ENCODE peak calls at places on chromosomes 6 and 20, in four cellular contexts. One of them, this sample, is unnamed.

GRCh38 chr6:38034269-38034914 is 214.9 kb downstream of the ZFAND3 start:
- DNase-seq in head of caudate nucleus: no peak
- DNase-seq in islet precursor cell: no peak
- DNase-seq in cardiac fibroblast: peak
- DNase-seq in this sample: peak

GRCh38 chr6:39753745-39754084 is 28.5 kb upstream of the KIF6 start:
- DNase-seq in head of caudate nucleus: no peak
- DNase-seq in islet precursor cell: no peak
- DNase-seq in cardiac fibroblast: peak
- DNase-seq in this sample: peak

GRCh38 chr6:26031151-26031594 is 56.1 kb upstream of the HFE start:
- DNase-seq in islet precursor cell: no peak
- DNase-seq in head of caudate nucleus: no peak
- DNase-seq in cardiac fibroblast: no peak
- DNase-seq in this sample: no peak

GRCh38 chr6:56347526-56347925 is 100.1 kb upstream of the COL21A1 start:
- DNase-seq in islet precursor cell: no peak
- DNase-seq in head of caudate nucleus: no peak
- DNase-seq in cardiac fibroblast: no peak
- DNase-seq in this sample: no peak

GRCh38 chr20:20205862-20206236 is 153.5 kb downstream of the CFAP61 start:
- DNase-seq in islet precursor cell: no peak
- DNase-seq in head of caudate nucleus: no peak
- DNase-seq in cardiac fibroblast: no peak
- DNase-seq in this sample: no peak

GRCh38 chr6:105015482-105015881 is 58.6 kb downstream of the LIN28B start:
- DNase-seq in islet precursor cell: no peak
- DNase-seq in head of caudate nucleus: no peak
- DNase-seq in cardiac fibroblast: peak
- DNase-seq in this sample: no peak

GRCh38 chr20:11067359-11067758 is 393.6 kb upstream of the JAG1 start:
- DNase-seq in cardiac fibroblast: no peak
- DNase-seq in islet precursor cell: no peak
- DNase-seq in head of caudate nucleus: no peak
- DNase-seq in this sample: no peak

GRCh38 chr6:7053125-7053784 is 54.5 kb upstream of the RREB1 start:
- DNase-seq in cardiac fibroblast: no peak
- DNase-seq in islet precursor cell: no peak
- DNase-seq in head of caudate nucleus: no peak
- DNase-seq in this sample: no peak

GRCh38 chr6:2037230-2037926 is 208.0 kb downstream of the GMDS start:
- DNase-seq in cardiac fibroblast: peak
- DNase-seq in islet precursor cell: peak
- DNase-seq in head of caudate nucleus: no peak
- DNase-seq in this sample: no peak

GRCh38 chr6:18352842-18353241 is 34.3 kb upstream of the RNF144B start:
- DNase-seq in cardiac fibroblast: no peak
- DNase-seq in islet precursor cell: no peak
- DNase-seq in head of caudate nucleus: no peak
- DNase-seq in this sample: no peak